ENCODE peak calls at places on chromosomes 4 and X, in six cellular contexts. One of them, this sample, is unnamed.

GRCh38 chrX:13380230-13380629 is 60.4 kb upstream of the ATXN3L start:
- DNase-seq in H9: no peak
- DNase-seq in mesenchymal stem cell: peak
- DNase-seq in H1: no peak
- DNase-seq in trophoblast cell: no peak
- DNase-seq in IMR-90: peak
- DNase-seq in this sample: no peak

GRCh38 chr4:38383646-38384121 is 280.3 kb upstream of the KLF3 start:
- DNase-seq in H9: no peak
- DNase-seq in mesenchymal stem cell: no peak
- DNase-seq in H1: no peak
- DNase-seq in IMR-90: no peak
- DNase-seq in trophoblast cell: no peak
- DNase-seq in this sample: no peak

GRCh38 chr4:87049508-87049907 is 114.7 kb downstream of the AFF1 start:
- DNase-seq in H1: no peak
- DNase-seq in trophoblast cell: no peak
- DNase-seq in H9: no peak
- DNase-seq in IMR-90: no peak
- DNase-seq in mesenchymal stem cell: no peak
- DNase-seq in this sample: no peak

GRCh38 chr4:5941601-5942000 is 48.7 kb upstream of the CRMP1 start:
- DNase-seq in H1: no peak
- DNase-seq in mesenchymal stem cell: no peak
- DNase-seq in trophoblast cell: no peak
- DNase-seq in H9: no peak
- DNase-seq in IMR-90: no peak
- DNase-seq in this sample: no peak

GRCh38 chr4:122548886-122549630 is 71.8 kb downstream of the IL21 start:
- DNase-seq in trophoblast cell: no peak
- DNase-seq in H1: no peak
- DNase-seq in mesenchymal stem cell: no peak
- DNase-seq in IMR-90: no peak
- DNase-seq in H9: no peak
- DNase-seq in this sample: no peak

GRCh38 chrX:48530736-48531135 is 8.8 kb upstream of the TBC1D25 start:
- DNase-seq in H9: no peak
- DNase-seq in trophoblast cell: no peak
- DNase-seq in H1: no peak
- DNase-seq in mesenchymal stem cell: no peak
- DNase-seq in IMR-90: no peak
- DNase-seq in this sample: no peak

GRCh38 chr4:6343950-6344408 is 74.3 kb downstream of the WFS1 start:
- DNase-seq in mesenchymal stem cell: no peak
- DNase-seq in IMR-90: peak
- DNase-seq in H9: peak
- DNase-seq in trophoblast cell: peak
- DNase-seq in H1: no peak
- DNase-seq in this sample: no peak

GRCh38 chrX:72130762-72131231 is 918 bp downstream of the RTL5 start:
- DNase-seq in IMR-90: no peak
- DNase-seq in H1: no peak
- DNase-seq in mesenchymal stem cell: no peak
- DNase-seq in trophoblast cell: no peak
- DNase-seq in H9: peak
- DNase-seq in this sample: no peak

GRCh38 chr4:2428496-2429213 is 9.9 kb downstream of the CFAP99 start:
- DNase-seq in IMR-90: no peak
- DNase-seq in H1: no peak
- DNase-seq in trophoblast cell: no peak
- DNase-seq in H9: peak
- DNase-seq in mesenchymal stem cell: no peak
- DNase-seq in this sample: no peak

GRCh38 chr4:124133753-124134152 is 578.8 kb downstream of the ANKRD50 start:
- DNase-seq in IMR-90: no peak
- DNase-seq in mesenchymal stem cell: no peak
- DNase-seq in H1: no peak
- DNase-seq in trophoblast cell: no peak
- DNase-seq in H9: no peak
- DNase-seq in this sample: no peak

GRCh38 chrX:4314586-4314985 is 601.1 kb upstream of the PRKX start:
- DNase-seq in H9: no peak
- DNase-seq in IMR-90: no peak
- DNase-seq in trophoblast cell: no peak
- DNase-seq in mesenchymal stem cell: no peak
- DNase-seq in H1: no peak
- DNase-seq in this sample: no peak

GRCh38 chr4:83217721-83218522 is 66.7 kb downstream of the COQ2 start:
- DNase-seq in IMR-90: no peak
- DNase-seq in H1: no peak
- DNase-seq in H9: no peak
- DNase-seq in trophoblast cell: no peak
- DNase-seq in mesenchymal stem cell: no peak
- DNase-seq in this sample: no peak

GRCh38 chr4:173177232-173177631 is 8.6 kb downstream of the GALNT7 start:
- DNase-seq in mesenchymal stem cell: no peak
- DNase-seq in trophoblast cell: no peak
- DNase-seq in H9: no peak
- DNase-seq in H1: no peak
- DNase-seq in IMR-90: no peak
- DNase-seq in this sample: no peak

GRCh38 chr4:169626328-169627282 is 6.2 kb downstream of the CLCN3 start:
- DNase-seq in mesenchymal stem cell: peak
- DNase-seq in trophoblast cell: no peak
- DNase-seq in IMR-90: no peak
- DNase-seq in H1: no peak
- DNase-seq in H9: no peak
- DNase-seq in this sample: no peak

GRCh38 chr4:15837591-15837990 is 59.5 kb downstream of the CD38 start:
- DNase-seq in mesenchymal stem cell: no peak
- DNase-seq in trophoblast cell: no peak
- DNase-seq in H9: no peak
- DNase-seq in IMR-90: no peak
- DNase-seq in H1: no peak
- DNase-seq in this sample: no peak

GRCh38 chrX:119655125-119655524 is 37.8 kb downstream of the SEPTIN6 start:
- DNase-seq in H9: no peak
- DNase-seq in trophoblast cell: peak
- DNase-seq in IMR-90: peak
- DNase-seq in mesenchymal stem cell: peak
- DNase-seq in H1: no peak
- DNase-seq in this sample: no peak

GRCh38 chr4:74631988-74632387 is 162.3 kb downstream of the BTC start:
- DNase-seq in mesenchymal stem cell: no peak
- DNase-seq in H1: no peak
- DNase-seq in H9: no peak
- DNase-seq in trophoblast cell: no peak
- DNase-seq in IMR-90: no peak
- DNase-seq in this sample: no peak

GRCh38 chrX:41887691-41888090 is 35.7 kb downstream of the CASK start:
- DNase-seq in H1: no peak
- DNase-seq in IMR-90: no peak
- DNase-seq in H9: no peak
- DNase-seq in trophoblast cell: no peak
- DNase-seq in mesenchymal stem cell: no peak
- DNase-seq in this sample: no peak

GRCh38 chr4:6565691-6566431 is 9.1 kb upstream of the MAN2B2 start:
- DNase-seq in IMR-90: no peak
- DNase-seq in H1: no peak
- DNase-seq in trophoblast cell: no peak
- DNase-seq in H9: no peak
- DNase-seq in mesenchymal stem cell: no peak
- DNase-seq in this sample: no peak

GRCh38 chr4:105715692-105716278 is 7.2 kb downstream of the GSTCD start:
- DNase-seq in trophoblast cell: no peak
- DNase-seq in mesenchymal stem cell: peak
- DNase-seq in H9: no peak
- DNase-seq in H1: no peak
- DNase-seq in IMR-90: peak
- DNase-seq in this sample: no peak

GRCh38 chrX:152632445-152633097 is 5.1 kb upstream of the GABRQ start:
- DNase-seq in mesenchymal stem cell: peak
- DNase-seq in IMR-90: peak
- DNase-seq in trophoblast cell: peak
- DNase-seq in H1: no peak
- DNase-seq in H9: peak
- DNase-seq in this sample: peak

GRCh38 chrX:77276742-77277141 is 170.4 kb upstream of the FGF16 start:
- DNase-seq in H1: no peak
- DNase-seq in IMR-90: no peak
- DNase-seq in H9: no peak
- DNase-seq in mesenchymal stem cell: no peak
- DNase-seq in trophoblast cell: no peak
- DNase-seq in this sample: no peak

GRCh38 chr4:14916554-14917304 is 85.6 kb upstream of the CPEB2 start:
- DNase-seq in H1: no peak
- DNase-seq in H9: no peak
- DNase-seq in mesenchymal stem cell: peak
- DNase-seq in trophoblast cell: peak
- DNase-seq in IMR-90: peak
- DNase-seq in this sample: no peak

GRCh38 chrX:10598540-10598939 is 21.8 kb downstream of the MID1 start:
- DNase-seq in H9: no peak
- DNase-seq in mesenchymal stem cell: no peak
- DNase-seq in H1: no peak
- DNase-seq in IMR-90: no peak
- DNase-seq in trophoblast cell: no peak
- DNase-seq in this sample: no peak

GRCh38 chrX:68916891-68917290 is 88.1 kb downstream of the EFNB1 start:
- DNase-seq in H1: no peak
- DNase-seq in IMR-90: no peak
- DNase-seq in trophoblast cell: no peak
- DNase-seq in mesenchymal stem cell: no peak
- DNase-seq in H9: no peak
- DNase-seq in this sample: no peak

GRCh38 chr4:110055014-110055768 is 142.5 kb downstream of the EGF start:
- DNase-seq in IMR-90: peak
- DNase-seq in H9: no peak
- DNase-seq in mesenchymal stem cell: peak
- DNase-seq in trophoblast cell: no peak
- DNase-seq in H1: no peak
- DNase-seq in this sample: no peak

GRCh38 chr4:77817304-77818076 is 1.7 kb downstream of the CNOT6L start:
- DNase-seq in H1: no peak
- DNase-seq in IMR-90: no peak
- DNase-seq in trophoblast cell: no peak
- DNase-seq in mesenchymal stem cell: no peak
- DNase-seq in H9: no peak
- DNase-seq in this sample: no peak

GRCh38 chr4:3878678-3879077 is 112.5 kb downstream of the ADRA2C start:
- DNase-seq in H9: no peak
- DNase-seq in IMR-90: no peak
- DNase-seq in mesenchymal stem cell: no peak
- DNase-seq in trophoblast cell: no peak
- DNase-seq in H1: no peak
- DNase-seq in this sample: no peak

GRCh38 chr4:124104101-124104500 is 608.4 kb downstream of the ANKRD50 start:
- DNase-seq in mesenchymal stem cell: peak
- DNase-seq in trophoblast cell: no peak
- DNase-seq in IMR-90: no peak
- DNase-seq in H1: no peak
- DNase-seq in H9: no peak
- DNase-seq in this sample: no peak

GRCh38 chr4:21011106-21011505 is 310.8 kb downstream of the PACRGL start:
- DNase-seq in H9: no peak
- DNase-seq in trophoblast cell: no peak
- DNase-seq in H1: no peak
- DNase-seq in IMR-90: no peak
- DNase-seq in mesenchymal stem cell: no peak
- DNase-seq in this sample: no peak

GRCh38 chr4:169045862-169046584 is 36.0 kb upstream of the CBR4 start:
- DNase-seq in IMR-90: no peak
- DNase-seq in H1: no peak
- DNase-seq in trophoblast cell: no peak
- DNase-seq in mesenchymal stem cell: no peak
- DNase-seq in H9: peak
- DNase-seq in this sample: no peak

GRCh38 chr4:181278941-181279340 is 964.3 kb upstream of the TENM3 start:
- DNase-seq in H9: no peak
- DNase-seq in mesenchymal stem cell: no peak
- DNase-seq in H1: no peak
- DNase-seq in trophoblast cell: no peak
- DNase-seq in IMR-90: no peak
- DNase-seq in this sample: no peak

DNA sequence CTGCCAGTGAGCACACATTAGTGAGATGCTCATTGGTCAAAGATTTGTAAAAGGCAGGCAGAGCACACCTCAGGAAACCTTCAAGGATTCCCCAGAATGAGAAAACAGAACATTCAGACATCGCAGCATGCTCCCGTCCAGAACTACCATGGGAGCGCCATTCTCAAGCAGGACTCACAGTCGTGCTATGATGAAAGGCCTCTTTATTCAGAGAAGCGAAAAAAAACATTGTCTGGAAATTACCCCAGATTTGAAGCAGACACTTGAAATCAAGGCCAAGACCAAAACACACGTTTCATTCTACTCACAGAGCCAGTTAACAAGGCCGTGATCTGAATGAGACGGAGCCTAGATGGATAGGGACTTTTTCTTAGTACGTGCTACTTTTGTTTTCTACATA is 961.8 kb upstream of the TENM3 start:
- DNase-seq in mesenchymal stem cell: no peak
- DNase-seq in H9: no peak
- DNase-seq in IMR-90: no peak
- DNase-seq in trophoblast cell: no peak
- DNase-seq in H1: no peak
- DNase-seq in this sample: no peak
- H4K91ac ChIP-seq in mesenchymal stem cell: no peak
- H4K91ac ChIP-seq in H9: no peak
- H4K91ac ChIP-seq in IMR-90: no peak
- H4K91ac ChIP-seq in trophoblast cell: no peak
- H4K91ac ChIP-seq in H1: no peak
- H4K91ac ChIP-seq in this sample: no peak

GRCh38 chr4:177348348-177348747 is 38.7 kb downstream of the NEIL3 start:
- DNase-seq in IMR-90: no peak
- DNase-seq in H9: no peak
- DNase-seq in mesenchymal stem cell: no peak
- DNase-seq in H1: no peak
- DNase-seq in trophoblast cell: no peak
- DNase-seq in this sample: no peak
- H4K91ac ChIP-seq in IMR-90: no peak
- H4K91ac ChIP-seq in H9: no peak
- H4K91ac ChIP-seq in mesenchymal stem cell: no peak
- H4K91ac ChIP-seq in H1: no peak
- H4K91ac ChIP-seq in trophoblast cell: no peak
- H4K91ac ChIP-seq in this sample: no peak

GRCh38 chr4:7715251-7716014 is 224.2 kb downstream of the AFAP1 start:
- DNase-seq in H1: no peak
- DNase-seq in IMR-90: no peak
- DNase-seq in H9: no peak
- DNase-seq in mesenchymal stem cell: no peak
- DNase-seq in trophoblast cell: no peak
- DNase-seq in this sample: no peak
- H4K91ac ChIP-seq in H1: no peak
- H4K91ac ChIP-seq in IMR-90: no peak
- H4K91ac ChIP-seq in H9: no peak
- H4K91ac ChIP-seq in mesenchymal stem cell: no peak
- H4K91ac ChIP-seq in trophoblast cell: no peak
- H4K91ac ChIP-seq in this sample: no peak

GRCh38 chrX:24125028-24125612 is 24.4 kb upstream of the ZFX start:
- DNase-seq in IMR-90: no peak
- DNase-seq in H1: no peak
- DNase-seq in mesenchymal stem cell: no peak
- DNase-seq in H9: no peak
- DNase-seq in trophoblast cell: peak
- DNase-seq in this sample: no peak

GRCh38 chrX:24124227-24124799 is 25.2 kb upstream of the ZFX start:
- DNase-seq in H1: no peak
- DNase-seq in trophoblast cell: no peak
- DNase-seq in H9: no peak
- DNase-seq in mesenchymal stem cell: no peak
- DNase-seq in IMR-90: no peak
- DNase-seq in this sample: no peak
- H4K91ac ChIP-seq in H1: no peak
- H4K91ac ChIP-seq in trophoblast cell: no peak
- H4K91ac ChIP-seq in H9: no peak
- H4K91ac ChIP-seq in mesenchymal stem cell: no peak
- H4K91ac ChIP-seq in IMR-90: no peak
- H4K91ac ChIP-seq in this sample: no peak

This sample was measured in neuronal stem cell.